ENCODE peak calls at places on chromosomes 4 and X, in ten cellular contexts. E is uterus, J is heart left ventricle, W is H9, H is cardiac muscle cell, C is thoracic aorta, O is adrenal gland, R is mammary epithelial cell, Q is K562, Y is PC-9. M is an unnamed sample.
A peak's percentile ranks its signal among the peaks of the same experiment; 100 is the strongest.

GRCh38 chr4:127809173-127809800 is 27.2 kb downstream of the HSPA4L start:
- DNase-seq in E (no peak), J (no peak), W (no peak), H (peak; percentile 17), C (no peak), O (no peak), R (no peak), Q (no peak), Y (no peak), M (no peak)

GRCh38 chrX:149610511-149610910 is 15.4 kb upstream of the HSFX2 start:
- DNase-seq in E (no peak), J (no peak), W (no peak), H (no peak), C (no peak), O (no peak), R (no peak), Q (no peak), Y (no peak), M (no peak)

GRCh38 chrX:23667239-23668177 is at the start of gene PRDX4:
- DNase-seq in E (peak; percentile 88), J (peak; percentile 95), W (peak; percentile 91), H (peak; percentile 95), C (peak; percentile 28), O (peak; percentile 92), R (peak; percentile 75), Q (peak; percentile 92), Y (peak; percentile 87), M (peak; percentile 88)

GRCh38 chrX:153662266-153662665 is 11.3 kb downstream of the PNCK start:
- DNase-seq in E (no peak), J (peak; percentile 69), W (peak; percentile 80), H (peak; percentile 49), C (no peak), O (no peak), R (no peak), Q (no peak), Y (no peak), M (no peak)

GRCh38 chrX:153333821-153334653 is at the start of gene ZNF275:
- DNase-seq in E (peak; percentile 81), J (peak; percentile 89), W (peak; percentile 72), H (peak; percentile 87), C (peak; percentile 19), O (peak; percentile 83), R (peak; percentile 61), Q (peak; percentile 94), Y (peak; percentile 89), M (peak; percentile 70)

GRCh38 chr4:102823897-102824296 is 3.5 kb downstream of the UBE2D3 start:
- DNase-seq in E (no peak), J (no peak), W (no peak), H (no peak), C (no peak), O (no peak), R (no peak), Q (no peak), Y (no peak), M (no peak)

GRCh38 chr4:184688447-184688846 is 38.9 kb downstream of the PRIMPOL start:
- DNase-seq in E (no peak), J (no peak), W (peak; percentile 72), H (no peak), C (no peak), O (no peak), R (peak; percentile 92), Q (no peak), Y (peak; percentile 71), M (no peak)

GRCh38 chr4:26576171-26576829 is 7.6 kb upstream of the TBC1D19 start:
- DNase-seq in E (no peak), J (no peak), W (no peak), H (no peak), C (no peak), O (no peak), R (no peak), Q (no peak), Y (no peak), M (no peak)

GRCh38 chrX:54820737-54821136 is 13.2 kb downstream of the MAGED2 start:
- DNase-seq in E (no peak), J (no peak), W (no peak), H (no peak), C (no peak), O (no peak), R (no peak), Q (no peak), Y (no peak), M (no peak)

GRCh38 chrX:53445977-53446376 is 11.8 kb upstream of the HSD17B10 start:
- DNase-seq in E (no peak), J (peak; percentile 63), W (peak; percentile 49), H (peak; percentile 45), C (no peak), O (peak; percentile 30), R (peak; percentile 44), Q (peak; percentile 49), Y (peak; percentile 47), M (peak; percentile 32)

GRCh38 chr4:38842998-38843397 is 13.6 kb downstream of the TLR6 start:
- DNase-seq in E (no peak), J (no peak), W (no peak), H (no peak), C (no peak), O (no peak), R (no peak), Q (no peak), Y (no peak), M (no peak)

DNA sequence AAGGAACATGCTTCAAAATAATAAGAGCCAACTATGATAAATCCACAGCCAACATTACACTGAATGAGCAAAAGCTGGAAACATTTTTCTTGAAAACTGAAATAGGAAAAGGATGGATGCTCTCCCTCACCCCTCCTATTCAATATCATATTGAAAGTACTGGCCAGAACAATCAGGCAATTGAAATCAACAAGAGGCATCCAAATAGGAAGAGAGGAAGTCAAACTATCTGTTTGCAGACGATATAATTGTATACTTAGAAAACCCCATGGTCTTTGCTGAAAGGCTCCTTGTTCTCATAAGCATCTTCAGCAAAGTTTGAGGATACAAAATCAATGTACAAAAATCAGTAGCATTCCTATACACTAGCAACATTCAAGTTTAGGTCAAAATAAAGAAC is 1562.5 kb upstream of the ADGRL3 start:
- DNase-seq in E (no peak), J (no peak), W (no peak), H (no peak), C (no peak), O (no peak), R (no peak), Q (no peak), Y (no peak), M (no peak)
- TF ChIP-seq CTCF in E (no peak), J (no peak), W (no peak), H (no peak), C (no peak), O (no peak), R (no peak), Q (no peak), Y (no peak), M (no peak)

GRCh38 chr4:8284391-8284790 is 14.8 kb downstream of the HTRA3 start:
- DNase-seq in E (no peak), J (peak; percentile 58), W (no peak), H (no peak), C (no peak), O (no peak), R (no peak), Q (no peak), Y (no peak), M (no peak)

GRCh38 chr4:8285976-8286718 is 16.6 kb downstream of the HTRA3 start:
- DNase-seq in E (no peak), J (peak; percentile 81), W (no peak), H (no peak), C (no peak), O (no peak), R (no peak), Q (no peak), Y (no peak), M (no peak)

GRCh38 chr4:8286719-8287355 is 17.3 kb downstream of the HTRA3 start:
- DNase-seq in E (no peak), J (peak; percentile 52), W (no peak), H (no peak), C (no peak), O (no peak), R (no peak), Q (no peak), Y (no peak), M (no peak)

GRCh38 chr4:8283631-8284121 is 14.1 kb downstream of the HTRA3 start:
- DNase-seq in E (no peak), J (peak; percentile 57), W (peak; percentile 52), H (no peak), C (no peak), O (no peak), R (no peak), Q (peak; percentile 42), Y (no peak), M (no peak)

DNA sequence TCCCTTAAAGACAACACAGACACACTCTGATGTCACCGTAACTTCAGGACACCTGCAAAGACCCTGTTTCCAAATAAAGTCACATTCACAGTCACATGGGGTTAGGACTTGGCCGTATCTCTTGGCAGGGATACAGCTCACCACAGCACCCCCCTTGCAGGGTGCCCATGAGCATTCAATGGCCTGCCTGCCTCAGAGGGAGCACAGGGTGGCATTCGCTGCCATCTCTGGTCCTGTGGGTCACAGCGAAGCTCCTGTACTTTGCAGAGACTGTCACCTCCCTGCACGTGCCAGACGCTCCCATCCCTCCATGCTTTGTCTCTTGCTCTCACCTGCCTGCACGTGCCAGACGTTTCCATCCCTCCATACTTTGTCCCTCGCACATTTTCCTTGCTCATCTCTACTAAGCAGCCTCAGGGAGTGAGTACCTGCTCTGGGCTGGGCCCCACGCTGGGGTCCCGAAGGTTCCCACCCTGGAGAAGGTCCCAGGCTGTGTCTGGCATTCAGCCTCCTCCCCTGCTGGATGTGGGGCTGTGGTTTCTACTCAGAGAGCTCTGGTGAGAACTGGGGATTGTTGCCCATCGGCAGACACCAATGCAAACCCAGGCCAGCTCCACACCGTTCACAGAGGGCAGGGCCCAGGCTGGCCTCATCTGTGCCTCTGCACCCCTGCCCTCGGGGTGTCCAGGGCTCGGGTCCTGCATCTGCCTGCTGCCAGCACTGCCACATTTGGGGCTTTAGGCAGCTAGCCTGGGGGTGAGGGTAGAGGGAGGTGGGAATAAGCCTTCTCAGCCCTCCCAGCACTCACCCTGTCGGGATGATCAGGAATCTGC is 15.8 kb downstream of the HTRA3 start:
- DNase-seq in E (no peak), J (peak; percentile 52), W (no peak), H (no peak), C (no peak), O (no peak), R (no peak), Q (no peak), Y (no peak), M (no peak)
- H3K4me1 ChIP-seq in E (no peaks in the 10 kb centered on the region), J (peaks cover 39% of the 10 kb centered on the region), W (no peaks in the 10 kb centered on the region), H (no peaks in the 10 kb centered on the region), C (peaks cover 8% of the 10 kb centered on the region), O (no peaks in the 10 kb centered on the region), R (no peaks in the 10 kb centered on the region), Q (peaks cover 20% of the 10 kb centered on the region), Y (no peaks in the 10 kb centered on the region), M (no peaks in the 10 kb centered on the region)

DNA sequence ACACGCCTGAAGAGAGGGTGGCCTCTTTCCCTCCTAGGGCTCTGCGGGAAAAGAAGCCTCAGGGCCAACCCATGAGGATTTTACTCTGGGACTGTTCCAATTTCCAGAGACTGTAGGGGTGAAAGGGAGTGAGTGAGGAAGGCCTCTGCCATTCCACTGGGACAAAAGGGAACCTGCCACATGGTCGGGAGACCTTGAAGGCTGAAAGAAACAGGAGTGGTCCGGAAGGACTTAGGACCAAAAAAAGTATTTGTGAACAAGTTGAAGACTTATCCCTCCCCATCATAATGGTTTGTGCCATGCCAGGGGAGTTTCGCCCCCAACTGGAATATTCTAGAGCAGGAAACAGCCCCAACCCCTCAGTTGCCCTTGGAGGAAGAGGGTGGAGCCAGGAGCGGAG is at the start of gene TEX13B:
- DNase-seq in E (no peak), J (no peak), W (no peak), H (no peak), C (no peak), O (no peak), R (no peak), Q (no peak), Y (no peak), M (no peak)
- H3K27me3 ChIP-seq in E (no peaks in the 10 kb centered on the region), J (no peaks in the 10 kb centered on the region), W (no peaks in the 10 kb centered on the region), H (no peaks in the 10 kb centered on the region), C (no peaks in the 10 kb centered on the region), O (no peaks in the 10 kb centered on the region), R (no peaks in the 10 kb centered on the region), Q (no peaks in the 10 kb centered on the region), Y (no peaks in the 10 kb centered on the region), M (no peaks in the 10 kb centered on the region)

GRCh38 chrX:18377802-18378201 is 23.3 kb upstream of the SCML2 start:
- DNase-seq in E (no peak), J (no peak), W (peak; percentile 53), H (peak; percentile 20), C (no peak), O (peak; percentile 22), R (no peak), Q (peak; percentile 30), Y (peak; percentile 8), M (no peak)
- TF ChIP-seq CTCF in E (no peak), J (peak; percentile 43), W (peak; percentile 69), H (peak; percentile 49), C (peak; percentile 29), O (peak; percentile 48), R (peak; percentile 44), Q (peak; percentile 63), Y (peak; percentile 43), M (no peak)

M was measured in lung.